ENCODE peak calls at places on chromosomes 12 and 14, in six cellular contexts. One of them, this sample, is unnamed. For H3K4me1, the result is how much of the 10 kb centered on the place peaks cover.

GRCh38 chr12:20577054-20577453 is 118.1 kb upstream of the SLCO1C1 start:
- ATAC-seq in heart right ventricle: no peak
- ATAC-seq in foreskin keratinocyte: no peak
- ATAC-seq in GM23338: no peak
- ATAC-seq in CD8-positive, alpha-beta T cell: no peak
- ATAC-seq in lung: no peak
- ATAC-seq in this sample: no peak

GRCh38 chr14:106039400-106039799 is 513.0 kb downstream of the TMEM121 start:
- ATAC-seq in heart right ventricle: no peak
- ATAC-seq in foreskin keratinocyte: no peak
- ATAC-seq in GM23338: no peak
- ATAC-seq in CD8-positive, alpha-beta T cell: peak
- ATAC-seq in lung: no peak
- ATAC-seq in this sample: no peak

GRCh38 chr12:4745249-4745648 is 25.0 kb downstream of the GALNT8 start:
- ATAC-seq in heart right ventricle: no peak
- ATAC-seq in foreskin keratinocyte: no peak
- ATAC-seq in GM23338: no peak
- ATAC-seq in CD8-positive, alpha-beta T cell: no peak
- ATAC-seq in lung: no peak
- ATAC-seq in this sample: no peak

GRCh38 chr14:52125885-52126284 is 57.0 kb upstream of the NID2 start:
- ATAC-seq in heart right ventricle: no peak
- ATAC-seq in foreskin keratinocyte: no peak
- ATAC-seq in GM23338: no peak
- ATAC-seq in CD8-positive, alpha-beta T cell: no peak
- ATAC-seq in lung: no peak
- ATAC-seq in this sample: no peak

GRCh38 chr14:104926619-104927431 is 2.1 kb downstream of the PLD4 start:
- ATAC-seq in heart right ventricle: no peak
- ATAC-seq in foreskin keratinocyte: no peak
- ATAC-seq in GM23338: peak
- ATAC-seq in CD8-positive, alpha-beta T cell: no peak
- ATAC-seq in lung: no peak
- ATAC-seq in this sample: no peak

GRCh38 chr12:108665608-108666202 is 32.0 kb upstream of the SELPLG start:
- ATAC-seq in heart right ventricle: peak
- ATAC-seq in foreskin keratinocyte: no peak
- ATAC-seq in GM23338: no peak
- ATAC-seq in CD8-positive, alpha-beta T cell: no peak
- ATAC-seq in lung: no peak
- ATAC-seq in this sample: no peak

GRCh38 chr12:104177663-104178501 is 37.7 kb upstream of the TXNRD1 start:
- ATAC-seq in heart right ventricle: peak
- ATAC-seq in foreskin keratinocyte: peak
- ATAC-seq in GM23338: no peak
- ATAC-seq in CD8-positive, alpha-beta T cell: no peak
- ATAC-seq in lung: peak
- ATAC-seq in this sample: peak

GRCh38 chr14:27557445-27557844 is 959.6 kb upstream of the NOVA1 start:
- ATAC-seq in heart right ventricle: no peak
- ATAC-seq in foreskin keratinocyte: no peak
- ATAC-seq in GM23338: no peak
- ATAC-seq in CD8-positive, alpha-beta T cell: no peak
- ATAC-seq in lung: no peak
- ATAC-seq in this sample: no peak

GRCh38 chr14:29310757-29311156 is 544.2 kb downstream of the FOXG1 start:
- ATAC-seq in heart right ventricle: no peak
- ATAC-seq in foreskin keratinocyte: peak
- ATAC-seq in GM23338: no peak
- ATAC-seq in CD8-positive, alpha-beta T cell: no peak
- ATAC-seq in lung: no peak
- ATAC-seq in this sample: no peak

GRCh38 chr12:57737467-57738141 is 938 bp downstream of the AGAP2 start:
- ATAC-seq in heart right ventricle: no peak
- ATAC-seq in foreskin keratinocyte: no peak
- ATAC-seq in GM23338: peak
- ATAC-seq in CD8-positive, alpha-beta T cell: no peak
- ATAC-seq in lung: no peak
- ATAC-seq in this sample: peak

GRCh38 chr12:57739914-57740538 is 1.5 kb upstream of the AGAP2 start:
- ATAC-seq in heart right ventricle: no peak
- ATAC-seq in foreskin keratinocyte: no peak
- ATAC-seq in GM23338: no peak
- ATAC-seq in CD8-positive, alpha-beta T cell: no peak
- ATAC-seq in lung: no peak
- ATAC-seq in this sample: no peak

GRCh38 chr12:57739387-57739786 is 845 bp upstream of the AGAP2 start:
- ATAC-seq in heart right ventricle: peak
- ATAC-seq in foreskin keratinocyte: no peak
- ATAC-seq in GM23338: no peak
- ATAC-seq in CD8-positive, alpha-beta T cell: no peak
- ATAC-seq in lung: no peak
- ATAC-seq in this sample: no peak

GRCh38 chr12:57738142-57738474 is 434 bp downstream of the AGAP2 start:
- ATAC-seq in heart right ventricle: no peak
- ATAC-seq in foreskin keratinocyte: no peak
- ATAC-seq in GM23338: no peak
- ATAC-seq in CD8-positive, alpha-beta T cell: no peak
- ATAC-seq in lung: no peak
- ATAC-seq in this sample: peak

GRCh38 chr12:57738661-57739237 is at the start of gene AGAP2:
- ATAC-seq in heart right ventricle: no peak
- ATAC-seq in foreskin keratinocyte: no peak
- ATAC-seq in GM23338: peak
- ATAC-seq in CD8-positive, alpha-beta T cell: no peak
- ATAC-seq in lung: no peak
- ATAC-seq in this sample: no peak
- H3K4me1 ChIP-seq in heart right ventricle: under half
- H3K4me1 ChIP-seq in foreskin keratinocyte: under half
- H3K4me1 ChIP-seq in GM23338: under half
- H3K4me1 ChIP-seq in CD8-positive, alpha-beta T cell: under half
- H3K4me1 ChIP-seq in lung: under half
- H3K4me1 ChIP-seq in this sample: under half

GRCh38 chr12:52206309-52207040 is 14.7 kb upstream of the KRT80 start:
- ATAC-seq in heart right ventricle: no peak
- ATAC-seq in foreskin keratinocyte: no peak
- ATAC-seq in GM23338: no peak
- ATAC-seq in CD8-positive, alpha-beta T cell: no peak
- ATAC-seq in lung: no peak
- ATAC-seq in this sample: no peak

GRCh38 chr12:52203126-52203921 is 11.5 kb upstream of the KRT80 start:
- ATAC-seq in heart right ventricle: peak
- ATAC-seq in foreskin keratinocyte: peak
- ATAC-seq in GM23338: no peak
- ATAC-seq in CD8-positive, alpha-beta T cell: no peak
- ATAC-seq in lung: peak
- ATAC-seq in this sample: peak

GRCh38 chr12:52204095-52204930 is 12.5 kb upstream of the KRT80 start:
- ATAC-seq in heart right ventricle: no peak
- ATAC-seq in foreskin keratinocyte: peak
- ATAC-seq in GM23338: no peak
- ATAC-seq in CD8-positive, alpha-beta T cell: no peak
- ATAC-seq in lung: no peak
- ATAC-seq in this sample: no peak

GRCh38 chr12:52205584-52206308 is 13.9 kb upstream of the KRT80 start:
- ATAC-seq in heart right ventricle: no peak
- ATAC-seq in foreskin keratinocyte: no peak
- ATAC-seq in GM23338: no peak
- ATAC-seq in CD8-positive, alpha-beta T cell: no peak
- ATAC-seq in lung: no peak
- ATAC-seq in this sample: no peak

GRCh38 chr12:52204931-52205505 is 13.2 kb upstream of the KRT80 start:
- ATAC-seq in heart right ventricle: no peak
- ATAC-seq in foreskin keratinocyte: no peak
- ATAC-seq in GM23338: no peak
- ATAC-seq in CD8-positive, alpha-beta T cell: no peak
- ATAC-seq in lung: no peak
- ATAC-seq in this sample: no peak
- H3K4me1 ChIP-seq in heart right ventricle: under half
- H3K4me1 ChIP-seq in foreskin keratinocyte: under half
- H3K4me1 ChIP-seq in GM23338: under half
- H3K4me1 ChIP-seq in CD8-positive, alpha-beta T cell: under half
- H3K4me1 ChIP-seq in lung: under half
- H3K4me1 ChIP-seq in this sample: under half

GRCh38 chr14:102605026-102605425 is 12.6 kb downstream of the RCOR1 start:
- ATAC-seq in heart right ventricle: no peak
- ATAC-seq in foreskin keratinocyte: peak
- ATAC-seq in GM23338: no peak
- ATAC-seq in CD8-positive, alpha-beta T cell: no peak
- ATAC-seq in lung: no peak
- ATAC-seq in this sample: no peak
- H3K4me1 ChIP-seq in heart right ventricle: under half
- H3K4me1 ChIP-seq in foreskin keratinocyte: under half
- H3K4me1 ChIP-seq in GM23338: under half
- H3K4me1 ChIP-seq in CD8-positive, alpha-beta T cell: under half
- H3K4me1 ChIP-seq in lung: under half
- H3K4me1 ChIP-seq in this sample: under half

GRCh38 chr12:39622306-39622705 is 2.7 kb upstream of the ABCD2 start:
- ATAC-seq in heart right ventricle: no peak
- ATAC-seq in foreskin keratinocyte: no peak
- ATAC-seq in GM23338: no peak
- ATAC-seq in CD8-positive, alpha-beta T cell: no peak
- ATAC-seq in lung: no peak
- ATAC-seq in this sample: no peak

GRCh38 chr12:39628836-39629235 is 9.2 kb upstream of the ABCD2 start:
- ATAC-seq in heart right ventricle: no peak
- ATAC-seq in foreskin keratinocyte: no peak
- ATAC-seq in GM23338: no peak
- ATAC-seq in CD8-positive, alpha-beta T cell: peak
- ATAC-seq in lung: no peak
- ATAC-seq in this sample: no peak

GRCh38 chr12:39627914-39628313 is 8.3 kb upstream of the ABCD2 start:
- ATAC-seq in heart right ventricle: no peak
- ATAC-seq in foreskin keratinocyte: no peak
- ATAC-seq in GM23338: no peak
- ATAC-seq in CD8-positive, alpha-beta T cell: peak
- ATAC-seq in lung: no peak
- ATAC-seq in this sample: no peak

GRCh38 chr12:39623919-39624318 is 4.3 kb upstream of the ABCD2 start:
- ATAC-seq in heart right ventricle: no peak
- ATAC-seq in foreskin keratinocyte: peak
- ATAC-seq in GM23338: no peak
- ATAC-seq in CD8-positive, alpha-beta T cell: no peak
- ATAC-seq in lung: no peak
- ATAC-seq in this sample: no peak

DNA sequence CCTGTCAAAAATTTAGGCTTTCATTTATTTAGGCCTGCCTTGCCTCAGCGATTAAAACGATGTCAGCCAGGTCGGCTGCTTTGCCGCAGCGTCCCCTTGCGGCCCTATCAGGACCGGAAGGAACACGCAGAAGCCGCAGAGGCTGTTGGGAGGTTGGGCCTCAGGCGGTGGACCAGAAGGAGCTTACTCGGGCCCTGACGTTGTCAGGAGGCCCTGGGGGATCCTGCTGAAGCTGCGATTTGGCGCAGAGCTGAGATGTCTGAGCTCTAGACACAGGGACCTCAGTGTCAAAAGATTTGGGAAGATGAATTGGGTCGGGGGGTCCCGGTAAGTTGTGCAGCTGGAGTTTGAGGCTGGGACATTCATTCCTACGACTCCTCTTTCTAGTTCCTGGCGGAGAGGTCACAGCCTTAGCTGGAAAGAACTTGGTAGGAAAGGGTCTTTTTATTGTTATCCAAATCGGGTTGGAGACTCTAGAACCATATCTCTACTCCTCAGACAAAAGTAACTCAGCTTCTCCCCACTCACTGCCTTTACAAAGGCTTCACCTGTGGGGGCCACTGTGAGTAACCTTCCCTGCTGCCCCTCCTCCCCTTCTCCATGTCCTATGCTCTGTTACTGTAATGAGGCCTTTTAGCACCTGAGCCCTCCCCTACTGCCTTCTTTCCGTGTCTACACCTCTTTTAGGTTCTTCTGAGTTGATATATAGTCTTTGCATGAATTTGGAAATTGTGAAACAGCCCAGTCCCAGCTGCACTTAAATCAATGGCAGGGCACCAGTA is 6.6 kb upstream of the ABCD2 start:
- ATAC-seq in heart right ventricle: no peak
- ATAC-seq in foreskin keratinocyte: no peak
- ATAC-seq in GM23338: peak
- ATAC-seq in CD8-positive, alpha-beta T cell: no peak
- ATAC-seq in lung: no peak
- ATAC-seq in this sample: no peak
- H3K4me1 ChIP-seq in heart right ventricle: under half
- H3K4me1 ChIP-seq in foreskin keratinocyte: under half
- H3K4me1 ChIP-seq in GM23338: under half
- H3K4me1 ChIP-seq in CD8-positive, alpha-beta T cell: half or more
- H3K4me1 ChIP-seq in lung: under half
- H3K4me1 ChIP-seq in this sample: under half

DNA sequence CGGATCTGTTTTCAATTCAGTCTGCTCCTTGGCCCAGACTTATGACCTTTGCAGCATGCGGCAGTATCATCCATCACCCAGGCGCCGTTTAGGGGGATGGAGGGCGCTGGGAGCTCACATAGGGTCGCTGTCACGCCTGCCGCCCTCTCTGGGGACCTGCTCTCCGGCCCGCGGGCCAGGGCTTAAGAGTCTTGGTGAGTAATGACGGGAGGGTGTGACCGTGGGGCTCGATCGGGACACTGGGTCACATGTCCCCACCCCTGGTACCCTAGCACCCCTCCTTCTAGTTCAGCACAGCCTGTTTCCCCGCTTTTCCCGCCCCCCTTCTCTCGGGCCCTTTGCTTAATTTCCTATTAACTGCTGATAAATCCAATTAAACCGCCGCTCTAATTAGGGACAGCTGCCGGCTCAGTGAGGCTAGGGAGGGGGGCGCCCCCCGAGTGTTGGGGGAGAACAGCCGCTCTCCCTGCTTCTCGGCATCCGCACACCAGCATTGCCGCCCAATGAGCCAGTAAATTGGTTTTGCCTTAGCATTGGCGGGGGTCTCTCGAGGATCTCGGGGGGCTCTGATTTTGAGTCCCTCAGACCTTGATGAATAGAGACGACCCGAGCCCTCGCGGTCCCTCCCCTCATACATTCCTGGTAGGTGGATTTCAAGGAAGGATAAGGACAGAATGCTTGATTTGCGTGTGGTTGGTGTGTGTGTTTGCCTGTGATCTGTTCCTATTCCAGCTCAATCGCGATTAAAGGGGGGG is 9.3 kb downstream of the STAC3 start:
- ATAC-seq in heart right ventricle: no peak
- ATAC-seq in foreskin keratinocyte: no peak
- ATAC-seq in GM23338: no peak
- ATAC-seq in CD8-positive, alpha-beta T cell: no peak
- ATAC-seq in lung: no peak
- ATAC-seq in this sample: no peak
- H3K4me1 ChIP-seq in heart right ventricle: under half
- H3K4me1 ChIP-seq in foreskin keratinocyte: under half
- H3K4me1 ChIP-seq in GM23338: under half
- H3K4me1 ChIP-seq in CD8-positive, alpha-beta T cell: half or more
- H3K4me1 ChIP-seq in lung: under half
- H3K4me1 ChIP-seq in this sample: half or more